ENCODE peak calls at places on chromosomes 5 and 9, in ten cellular contexts. One of them, this sample, is unnamed.

GRCh38 chr5:39360483-39361071 is 3.7 kb downstream of the C9 start:
- DNase-seq in cardiac muscle cell: no peak
- DNase-seq in fibroblast of lung: no peak
- DNase-seq in endothelial cell of umbilical vein: peak; percentile 89
- DNase-seq in HCT116: no peak
- DNase-seq in HL-60: no peak
- DNase-seq in right lobe of liver: no peak
- DNase-seq in CD8-positive, alpha-beta T cell: no peak
- DNase-seq in aorta: no peak
- DNase-seq in PC-3: peak; percentile 25
- DNase-seq in this sample: no peak

GRCh38 chr5:71573611-71574010 is 13.5 kb upstream of the MCCC2 start:
- DNase-seq in HL-60: no peak
- DNase-seq in cardiac muscle cell: peak; percentile 8
- DNase-seq in CD8-positive, alpha-beta T cell: no peak
- DNase-seq in aorta: no peak
- DNase-seq in fibroblast of lung: no peak
- DNase-seq in right lobe of liver: no peak
- DNase-seq in HCT116: no peak
- DNase-seq in endothelial cell of umbilical vein: no peak
- DNase-seq in PC-3: no peak
- DNase-seq in this sample: no peak

GRCh38 chr5:124878583-124879345 is 132.3 kb upstream of the ZNF608 start:
- DNase-seq in endothelial cell of umbilical vein: no peak
- DNase-seq in aorta: no peak
- DNase-seq in right lobe of liver: no peak
- DNase-seq in cardiac muscle cell: no peak
- DNase-seq in CD8-positive, alpha-beta T cell: no peak
- DNase-seq in fibroblast of lung: no peak
- DNase-seq in HCT116: no peak
- DNase-seq in HL-60: no peak
- DNase-seq in PC-3: no peak
- DNase-seq in this sample: no peak

GRCh38 chr5:90506221-90506620 is 23.2 kb downstream of the LYSMD3 start:
- DNase-seq in right lobe of liver: no peak
- DNase-seq in aorta: no peak
- DNase-seq in CD8-positive, alpha-beta T cell: no peak
- DNase-seq in HCT116: no peak
- DNase-seq in cardiac muscle cell: no peak
- DNase-seq in endothelial cell of umbilical vein: no peak
- DNase-seq in fibroblast of lung: no peak
- DNase-seq in HL-60: no peak
- DNase-seq in PC-3: no peak
- DNase-seq in this sample: no peak

GRCh38 chr5:83721878-83722779 is 1.5 kb upstream of the HAPLN1 start:
- DNase-seq in HL-60: no peak
- DNase-seq in HCT116: peak; percentile 66
- DNase-seq in endothelial cell of umbilical vein: peak; percentile 71
- DNase-seq in fibroblast of lung: peak; percentile 70
- DNase-seq in cardiac muscle cell: peak; percentile 87
- DNase-seq in aorta: peak; percentile 90
- DNase-seq in PC-3: peak; percentile 73
- DNase-seq in CD8-positive, alpha-beta T cell: no peak
- DNase-seq in right lobe of liver: no peak
- DNase-seq in this sample: no peak

GRCh38 chr5:25763781-25764180 is 1119.0 kb upstream of the CDH10 start:
- DNase-seq in cardiac muscle cell: no peak
- DNase-seq in HCT116: no peak
- DNase-seq in PC-3: no peak
- DNase-seq in HL-60: no peak
- DNase-seq in fibroblast of lung: no peak
- DNase-seq in aorta: no peak
- DNase-seq in right lobe of liver: no peak
- DNase-seq in endothelial cell of umbilical vein: no peak
- DNase-seq in CD8-positive, alpha-beta T cell: no peak
- DNase-seq in this sample: no peak

GRCh38 chr9:96420468-96421219 is 2.5 kb upstream of the ZNF367 start:
- DNase-seq in right lobe of liver: peak; percentile 73
- DNase-seq in aorta: no peak
- DNase-seq in HCT116: peak; percentile 84
- DNase-seq in HL-60: peak; percentile 61
- DNase-seq in CD8-positive, alpha-beta T cell: no peak
- DNase-seq in cardiac muscle cell: peak; percentile 74
- DNase-seq in PC-3: peak; percentile 95
- DNase-seq in fibroblast of lung: peak; percentile 84
- DNase-seq in endothelial cell of umbilical vein: peak; percentile 93
- DNase-seq in this sample: no peak

GRCh38 chr5:76958976-76959767 is 6.3 kb downstream of the CRHBP start:
- DNase-seq in right lobe of liver: no peak
- DNase-seq in HCT116: no peak
- DNase-seq in PC-3: peak; percentile 4
- DNase-seq in cardiac muscle cell: no peak
- DNase-seq in HL-60: peak; percentile 2
- DNase-seq in endothelial cell of umbilical vein: peak; percentile 83
- DNase-seq in CD8-positive, alpha-beta T cell: no peak
- DNase-seq in fibroblast of lung: peak; percentile 72
- DNase-seq in aorta: no peak
- DNase-seq in this sample: no peak

GRCh38 chr5:172694541-172694940 is 53.5 kb downstream of the NEURL1B start:
- DNase-seq in endothelial cell of umbilical vein: no peak
- DNase-seq in PC-3: no peak
- DNase-seq in aorta: peak; percentile 54
- DNase-seq in HCT116: no peak
- DNase-seq in CD8-positive, alpha-beta T cell: no peak
- DNase-seq in fibroblast of lung: no peak
- DNase-seq in cardiac muscle cell: no peak
- DNase-seq in HL-60: no peak
- DNase-seq in right lobe of liver: no peak
- DNase-seq in this sample: no peak

GRCh38 chr5:147439253-147439652 is 70.6 kb downstream of the DPYSL3 start:
- DNase-seq in HCT116: no peak
- DNase-seq in aorta: no peak
- DNase-seq in right lobe of liver: no peak
- DNase-seq in PC-3: no peak
- DNase-seq in fibroblast of lung: no peak
- DNase-seq in HL-60: no peak
- DNase-seq in cardiac muscle cell: no peak
- DNase-seq in CD8-positive, alpha-beta T cell: no peak
- DNase-seq in endothelial cell of umbilical vein: no peak
- DNase-seq in this sample: no peak

GRCh38 chr5:152686931-152687330 is 281.9 kb upstream of the NMUR2 start:
- DNase-seq in PC-3: no peak
- DNase-seq in HCT116: no peak
- DNase-seq in cardiac muscle cell: no peak
- DNase-seq in endothelial cell of umbilical vein: no peak
- DNase-seq in HL-60: no peak
- DNase-seq in aorta: no peak
- DNase-seq in right lobe of liver: no peak
- DNase-seq in CD8-positive, alpha-beta T cell: no peak
- DNase-seq in fibroblast of lung: peak; percentile 1
- DNase-seq in this sample: no peak

GRCh38 chr5:115460476-115460875 is 84.1 kb downstream of the FEM1C start:
- DNase-seq in aorta: no peak
- DNase-seq in HCT116: peak; percentile 87
- DNase-seq in fibroblast of lung: peak; percentile 78
- DNase-seq in cardiac muscle cell: peak; percentile 78
- DNase-seq in HL-60: no peak
- DNase-seq in CD8-positive, alpha-beta T cell: no peak
- DNase-seq in endothelial cell of umbilical vein: peak; percentile 91
- DNase-seq in right lobe of liver: no peak
- DNase-seq in PC-3: peak; percentile 95
- DNase-seq in this sample: no peak

GRCh38 chr5:93099902-93100347 is 481.1 kb downstream of the NR2F1-AS1 start:
- DNase-seq in aorta: no peak
- DNase-seq in CD8-positive, alpha-beta T cell: no peak
- DNase-seq in right lobe of liver: no peak
- DNase-seq in HCT116: no peak
- DNase-seq in HL-60: no peak
- DNase-seq in endothelial cell of umbilical vein: no peak
- DNase-seq in cardiac muscle cell: no peak
- DNase-seq in PC-3: peak; percentile 61
- DNase-seq in fibroblast of lung: no peak
- DNase-seq in this sample: no peak

GRCh38 chr5:170805666-170806065 is 22.1 kb downstream of the GABRP start:
- DNase-seq in HCT116: no peak
- DNase-seq in right lobe of liver: no peak
- DNase-seq in endothelial cell of umbilical vein: no peak
- DNase-seq in aorta: no peak
- DNase-seq in CD8-positive, alpha-beta T cell: no peak
- DNase-seq in HL-60: no peak
- DNase-seq in PC-3: no peak
- DNase-seq in cardiac muscle cell: no peak
- DNase-seq in fibroblast of lung: no peak
- DNase-seq in this sample: no peak

GRCh38 chr5:88830567-88830966 is 52.4 kb downstream of the MEF2C start:
- DNase-seq in aorta: no peak
- DNase-seq in HCT116: no peak
- DNase-seq in HL-60: no peak
- DNase-seq in endothelial cell of umbilical vein: no peak
- DNase-seq in PC-3: no peak
- DNase-seq in cardiac muscle cell: no peak
- DNase-seq in right lobe of liver: no peak
- DNase-seq in fibroblast of lung: no peak
- DNase-seq in CD8-positive, alpha-beta T cell: no peak
- DNase-seq in this sample: no peak

GRCh38 chr5:38118080-38118479 is 140.3 kb upstream of the EGFLAM start:
- DNase-seq in fibroblast of lung: no peak
- DNase-seq in CD8-positive, alpha-beta T cell: no peak
- DNase-seq in PC-3: no peak
- DNase-seq in right lobe of liver: no peak
- DNase-seq in HCT116: no peak
- DNase-seq in aorta: no peak
- DNase-seq in HL-60: no peak
- DNase-seq in endothelial cell of umbilical vein: no peak
- DNase-seq in cardiac muscle cell: no peak
- DNase-seq in this sample: no peak
- H3K27me3 ChIP-seq in fibroblast of lung: no peaks in the 10 kb centered on the region
- H3K27me3 ChIP-seq in CD8-positive, alpha-beta T cell: no peaks in the 10 kb centered on the region
- H3K27me3 ChIP-seq in PC-3: peaks cover 56% of the 10 kb centered on the region
- H3K27me3 ChIP-seq in right lobe of liver: no peaks in the 10 kb centered on the region
- H3K27me3 ChIP-seq in HCT116: peaks cover 10% of the 10 kb centered on the region
- H3K27me3 ChIP-seq in aorta: no peaks in the 10 kb centered on the region
- H3K27me3 ChIP-seq in HL-60: no peaks in the 10 kb centered on the region
- H3K27me3 ChIP-seq in endothelial cell of umbilical vein: no peaks in the 10 kb centered on the region
- H3K27me3 ChIP-seq in cardiac muscle cell: no peaks in the 10 kb centered on the region
- H3K27me3 ChIP-seq in this sample: no peaks in the 10 kb centered on the region

DNA sequence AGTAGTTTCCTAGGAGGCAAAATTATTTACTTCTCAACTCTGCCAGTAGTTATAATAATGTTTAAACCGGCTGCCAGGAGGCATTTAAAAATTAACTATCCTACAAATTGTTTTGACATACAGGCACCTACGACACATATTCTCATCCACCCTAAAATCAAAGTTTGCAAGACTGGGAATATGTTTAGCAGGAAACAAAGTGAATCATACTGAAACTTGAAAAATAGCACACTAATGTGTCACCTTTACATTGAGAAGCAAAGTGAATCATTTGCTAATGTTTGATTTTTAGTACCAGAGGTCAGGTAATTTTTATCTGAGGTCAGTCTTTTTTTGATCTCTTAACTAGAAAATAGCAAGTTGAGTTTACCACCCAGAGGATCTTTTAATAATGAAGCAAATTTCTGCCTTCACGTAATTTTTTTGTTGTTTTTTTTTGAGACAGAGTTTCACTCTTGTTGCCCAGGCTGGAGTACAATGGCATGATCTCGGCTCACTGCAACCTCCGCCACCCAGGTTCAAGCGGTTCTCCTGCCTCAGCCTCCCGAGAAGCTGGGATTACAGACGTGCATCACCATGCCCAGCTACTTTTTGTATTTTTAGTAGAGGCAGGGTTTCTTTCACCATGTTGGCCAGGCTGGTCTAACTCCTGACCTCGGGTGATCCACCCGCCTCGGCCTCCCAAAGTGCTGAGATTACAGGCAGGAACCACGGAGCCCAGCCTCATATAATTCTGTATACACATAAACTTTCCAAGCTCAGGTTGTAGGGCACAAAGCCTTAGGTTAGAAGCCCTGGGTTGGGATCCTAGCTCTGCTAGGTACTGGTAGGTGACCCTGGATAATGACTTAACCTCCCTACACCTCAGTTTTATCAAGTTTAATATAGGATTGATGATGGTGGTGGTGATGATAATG is 124.3 kb downstream of the UGCG start:
- DNase-seq in HL-60: no peak
- DNase-seq in cardiac muscle cell: no peak
- DNase-seq in HCT116: peak; percentile 19
- DNase-seq in endothelial cell of umbilical vein: peak; percentile 74
- DNase-seq in right lobe of liver: no peak
- DNase-seq in aorta: no peak
- DNase-seq in PC-3: peak; percentile 89
- DNase-seq in CD8-positive, alpha-beta T cell: no peak
- DNase-seq in fibroblast of lung: peak; percentile 40
- DNase-seq in this sample: no peak
- H3K27ac ChIP-seq in HL-60: no peak overlapping the region
- H3K27ac ChIP-seq in cardiac muscle cell: no peak overlapping the region
- H3K27ac ChIP-seq in HCT116: peak overlapping the region; percentile 7
- H3K27ac ChIP-seq in endothelial cell of umbilical vein: peak overlapping the region; percentile 64
- H3K27ac ChIP-seq in right lobe of liver: peak overlapping the region; percentile 63
- H3K27ac ChIP-seq in aorta: no peak overlapping the region
- H3K27ac ChIP-seq in PC-3: peak overlapping the region; percentile 95
- H3K27ac ChIP-seq in CD8-positive, alpha-beta T cell: no peak overlapping the region
- H3K27ac ChIP-seq in fibroblast of lung: peak overlapping the region; percentile 45
- H3K27ac ChIP-seq in this sample: no peak overlapping the region

DNA sequence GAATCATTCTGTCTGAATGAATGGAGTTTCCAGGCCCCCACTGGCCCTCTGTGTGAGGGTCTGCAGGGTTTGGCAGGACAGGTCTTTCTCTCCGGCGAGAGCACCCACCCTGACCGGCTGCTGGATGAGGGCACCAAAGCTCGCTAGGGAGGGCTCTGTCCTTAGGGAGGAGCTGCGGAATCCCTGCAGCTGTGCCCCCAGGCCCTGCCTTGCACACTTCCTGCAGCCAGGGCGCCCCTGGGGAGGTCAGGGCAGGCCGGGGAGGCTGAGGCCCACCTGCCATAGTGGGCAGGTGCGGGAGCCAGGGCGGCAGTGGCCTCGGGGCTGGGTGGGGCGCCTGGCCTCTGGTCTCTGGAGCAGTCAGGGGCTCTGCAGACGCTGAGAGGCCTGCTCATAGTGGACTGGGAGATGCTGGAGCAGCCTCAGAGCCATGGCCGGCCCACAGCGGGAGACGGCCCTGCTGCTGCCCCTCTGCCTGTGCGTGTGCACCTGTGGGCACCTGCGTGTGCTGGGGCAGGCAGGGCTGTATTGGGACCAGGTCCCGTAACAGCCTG is 36.1 kb downstream of the EXOC3 start:
- DNase-seq in cardiac muscle cell: no peak
- DNase-seq in aorta: no peak
- DNase-seq in HCT116: no peak
- DNase-seq in HL-60: no peak
- DNase-seq in endothelial cell of umbilical vein: no peak
- DNase-seq in CD8-positive, alpha-beta T cell: no peak
- DNase-seq in PC-3: no peak
- DNase-seq in right lobe of liver: no peak
- DNase-seq in fibroblast of lung: no peak
- DNase-seq in this sample: no peak
- H3K27me3 ChIP-seq in cardiac muscle cell: peaks cover 18% of the 10 kb centered on the region
- H3K27me3 ChIP-seq in aorta: no peaks in the 10 kb centered on the region
- H3K27me3 ChIP-seq in HCT116: no peaks in the 10 kb centered on the region
- H3K27me3 ChIP-seq in HL-60: peaks cover 63% of the 10 kb centered on the region
- H3K27me3 ChIP-seq in endothelial cell of umbilical vein: peaks cover 10% of the 10 kb centered on the region
- H3K27me3 ChIP-seq in CD8-positive, alpha-beta T cell: peaks cover 6% of the 10 kb centered on the region
- H3K27me3 ChIP-seq in PC-3: no peaks in the 10 kb centered on the region
- H3K27me3 ChIP-seq in right lobe of liver: no peaks in the 10 kb centered on the region
- H3K27me3 ChIP-seq in fibroblast of lung: peaks cover 6% of the 10 kb centered on the region
- H3K27me3 ChIP-seq in this sample: no peaks in the 10 kb centered on the region

GRCh38 chr9:34638138-34638445 is 505 bp upstream of the SIGMAR1 start:
- DNase-seq in cardiac muscle cell: no peak
- DNase-seq in aorta: no peak
- DNase-seq in endothelial cell of umbilical vein: no peak
- DNase-seq in HL-60: no peak
- DNase-seq in CD8-positive, alpha-beta T cell: no peak
- DNase-seq in HCT116: no peak
- DNase-seq in PC-3: no peak
- DNase-seq in right lobe of liver: no peak
- DNase-seq in fibroblast of lung: no peak
- DNase-seq in this sample: no peak
- H3K27ac ChIP-seq in cardiac muscle cell: no peak overlapping the region
- H3K27ac ChIP-seq in aorta: peak overlapping the region; percentile 26
- H3K27ac ChIP-seq in endothelial cell of umbilical vein: peak overlapping the region; percentile 33
- H3K27ac ChIP-seq in HL-60: peak overlapping the region; percentile 89
- H3K27ac ChIP-seq in CD8-positive, alpha-beta T cell: peak overlapping the region; percentile 55
- H3K27ac ChIP-seq in HCT116: peak overlapping the region; percentile 85
- H3K27ac ChIP-seq in PC-3: no peak overlapping the region
- H3K27ac ChIP-seq in right lobe of liver: peak overlapping the region; percentile 79
- H3K27ac ChIP-seq in fibroblast of lung: peak overlapping the region; percentile 71
- H3K27ac ChIP-seq in this sample: peak overlapping the region; percentile 70